ENCODE peak calls at places on chromosomes 16 and 17, in eight cellular contexts. One of them, this sample, is unnamed. For H3K36me3, the result is how much of the 10 kb centered on the place peaks cover.

GRCh38 chr16:12228607-12229499 is 252.3 kb downstream of the SNX29 start:
- DNase-seq in fibroblast of lung: peak
- DNase-seq in BJ: peak
- DNase-seq in left ventricle myocardium inferior: peak
- DNase-seq in CD8-positive, alpha-beta T cell: no peak
- DNase-seq in tibial artery: no peak
- DNase-seq in body of pancreas: peak
- DNase-seq in hepatocyte: peak
- DNase-seq in this sample: peak

GRCh38 chr17:78399028-78399692 is 20.7 kb downstream of the PGS1 start:
- DNase-seq in fibroblast of lung: no peak
- DNase-seq in BJ: no peak
- DNase-seq in left ventricle myocardium inferior: no peak
- DNase-seq in CD8-positive, alpha-beta T cell: no peak
- DNase-seq in tibial artery: no peak
- DNase-seq in body of pancreas: no peak
- DNase-seq in hepatocyte: no peak
- DNase-seq in this sample: no peak

GRCh38 chr17:42345396-42346078 is 42.7 kb downstream of the STAT3 start:
- DNase-seq in fibroblast of lung: no peak
- DNase-seq in BJ: no peak
- DNase-seq in left ventricle myocardium inferior: no peak
- DNase-seq in CD8-positive, alpha-beta T cell: no peak
- DNase-seq in tibial artery: peak
- DNase-seq in body of pancreas: peak
- DNase-seq in hepatocyte: no peak
- DNase-seq in this sample: no peak

GRCh38 chr17:28514571-28515002 is 8.4 kb downstream of the FOXN1 start:
- DNase-seq in fibroblast of lung: no peak
- DNase-seq in BJ: no peak
- DNase-seq in left ventricle myocardium inferior: no peak
- DNase-seq in CD8-positive, alpha-beta T cell: no peak
- DNase-seq in tibial artery: no peak
- DNase-seq in body of pancreas: no peak
- DNase-seq in hepatocyte: no peak
- DNase-seq in this sample: no peak

GRCh38 chr17:2736956-2737355 is 12.5 kb downstream of the CCDC92B start:
- DNase-seq in fibroblast of lung: no peak
- DNase-seq in BJ: no peak
- DNase-seq in left ventricle myocardium inferior: no peak
- DNase-seq in CD8-positive, alpha-beta T cell: no peak
- DNase-seq in tibial artery: no peak
- DNase-seq in body of pancreas: no peak
- DNase-seq in hepatocyte: no peak
- DNase-seq in this sample: no peak

GRCh38 chr17:32529604-32530003 is 42.8 kb downstream of the CDK5R1 start:
- DNase-seq in fibroblast of lung: no peak
- DNase-seq in BJ: no peak
- DNase-seq in left ventricle myocardium inferior: no peak
- DNase-seq in CD8-positive, alpha-beta T cell: no peak
- DNase-seq in tibial artery: no peak
- DNase-seq in body of pancreas: peak
- DNase-seq in hepatocyte: no peak
- DNase-seq in this sample: no peak

GRCh38 chr17:78664476-78665384 is 87.5 kb upstream of the DNAH17 start:
- DNase-seq in fibroblast of lung: no peak
- DNase-seq in BJ: no peak
- DNase-seq in left ventricle myocardium inferior: no peak
- DNase-seq in CD8-positive, alpha-beta T cell: no peak
- DNase-seq in tibial artery: no peak
- DNase-seq in body of pancreas: no peak
- DNase-seq in hepatocyte: peak
- DNase-seq in this sample: no peak

GRCh38 chr16:11325404-11326083 is 19.7 kb upstream of the RMI2 start:
- DNase-seq in fibroblast of lung: no peak
- DNase-seq in BJ: no peak
- DNase-seq in left ventricle myocardium inferior: no peak
- DNase-seq in CD8-positive, alpha-beta T cell: no peak
- DNase-seq in tibial artery: no peak
- DNase-seq in body of pancreas: no peak
- DNase-seq in hepatocyte: no peak
- DNase-seq in this sample: no peak

GRCh38 chr16:74169687-74170522 is 126.7 kb upstream of the PSMD7 start:
- DNase-seq in fibroblast of lung: no peak
- DNase-seq in BJ: no peak
- DNase-seq in left ventricle myocardium inferior: no peak
- DNase-seq in CD8-positive, alpha-beta T cell: no peak
- DNase-seq in tibial artery: no peak
- DNase-seq in body of pancreas: peak
- DNase-seq in hepatocyte: peak
- DNase-seq in this sample: no peak

GRCh38 chr17:12726131-12726530 is 60.4 kb downstream of the MYOCD start:
- DNase-seq in fibroblast of lung: no peak
- DNase-seq in BJ: no peak
- DNase-seq in left ventricle myocardium inferior: no peak
- DNase-seq in CD8-positive, alpha-beta T cell: no peak
- DNase-seq in tibial artery: no peak
- DNase-seq in body of pancreas: no peak
- DNase-seq in hepatocyte: no peak
- DNase-seq in this sample: peak

GRCh38 chr16:67278773-67279295 is 498 bp upstream of the PLEKHG4 start:
- DNase-seq in fibroblast of lung: no peak
- DNase-seq in BJ: no peak
- DNase-seq in left ventricle myocardium inferior: no peak
- DNase-seq in CD8-positive, alpha-beta T cell: peak
- DNase-seq in tibial artery: no peak
- DNase-seq in body of pancreas: peak
- DNase-seq in hepatocyte: no peak
- DNase-seq in this sample: peak

GRCh38 chr17:77378318-77379064 is 237.7 kb downstream of the SEC14L1 start:
- DNase-seq in fibroblast of lung: no peak
- DNase-seq in BJ: no peak
- DNase-seq in left ventricle myocardium inferior: no peak
- DNase-seq in CD8-positive, alpha-beta T cell: no peak
- DNase-seq in tibial artery: no peak
- DNase-seq in body of pancreas: no peak
- DNase-seq in hepatocyte: no peak
- DNase-seq in this sample: no peak

GRCh38 chr17:49549311-49549605 is 26.4 kb upstream of the NXPH3 start:
- DNase-seq in fibroblast of lung: no peak
- DNase-seq in BJ: no peak
- DNase-seq in left ventricle myocardium inferior: no peak
- DNase-seq in CD8-positive, alpha-beta T cell: no peak
- DNase-seq in tibial artery: no peak
- DNase-seq in body of pancreas: no peak
- DNase-seq in hepatocyte: no peak
- DNase-seq in this sample: no peak

GRCh38 chr17:81258292-81258691 is 19.2 kb downstream of the NDUFAF8 start:
- DNase-seq in fibroblast of lung: no peak
- DNase-seq in BJ: no peak
- DNase-seq in left ventricle myocardium inferior: no peak
- DNase-seq in CD8-positive, alpha-beta T cell: no peak
- DNase-seq in tibial artery: no peak
- DNase-seq in body of pancreas: no peak
- DNase-seq in hepatocyte: peak
- DNase-seq in this sample: no peak
- H3K36me3 ChIP-seq in fibroblast of lung: under half
- H3K36me3 ChIP-seq in BJ: under half
- H3K36me3 ChIP-seq in left ventricle myocardium inferior: half or more
- H3K36me3 ChIP-seq in CD8-positive, alpha-beta T cell: under half
- H3K36me3 ChIP-seq in tibial artery: half or more
- H3K36me3 ChIP-seq in body of pancreas: under half
- H3K36me3 ChIP-seq in hepatocyte: under half
- H3K36me3 ChIP-seq in this sample: under half

GRCh38 chr16:31183432-31184428 is 3.8 kb downstream of the FUS start:
- DNase-seq in fibroblast of lung: no peak
- DNase-seq in BJ: no peak
- DNase-seq in left ventricle myocardium inferior: no peak
- DNase-seq in CD8-positive, alpha-beta T cell: no peak
- DNase-seq in tibial artery: no peak
- DNase-seq in body of pancreas: no peak
- DNase-seq in hepatocyte: no peak
- DNase-seq in this sample: no peak

GRCh38 chr16:31184888-31185287 is 4.9 kb downstream of the FUS start:
- DNase-seq in fibroblast of lung: no peak
- DNase-seq in BJ: no peak
- DNase-seq in left ventricle myocardium inferior: no peak
- DNase-seq in CD8-positive, alpha-beta T cell: no peak
- DNase-seq in tibial artery: no peak
- DNase-seq in body of pancreas: no peak
- DNase-seq in hepatocyte: no peak
- DNase-seq in this sample: no peak

GRCh38 chr16:31186176-31186575 is 6.2 kb downstream of the FUS start:
- DNase-seq in fibroblast of lung: no peak
- DNase-seq in BJ: no peak
- DNase-seq in left ventricle myocardium inferior: no peak
- DNase-seq in CD8-positive, alpha-beta T cell: no peak
- DNase-seq in tibial artery: no peak
- DNase-seq in body of pancreas: no peak
- DNase-seq in hepatocyte: no peak
- DNase-seq in this sample: no peak

GRCh38 chr16:31186930-31187807 is 7.2 kb downstream of the FUS start:
- DNase-seq in fibroblast of lung: no peak
- DNase-seq in BJ: no peak
- DNase-seq in left ventricle myocardium inferior: no peak
- DNase-seq in CD8-positive, alpha-beta T cell: no peak
- DNase-seq in tibial artery: no peak
- DNase-seq in body of pancreas: no peak
- DNase-seq in hepatocyte: no peak
- DNase-seq in this sample: no peak

DNA sequence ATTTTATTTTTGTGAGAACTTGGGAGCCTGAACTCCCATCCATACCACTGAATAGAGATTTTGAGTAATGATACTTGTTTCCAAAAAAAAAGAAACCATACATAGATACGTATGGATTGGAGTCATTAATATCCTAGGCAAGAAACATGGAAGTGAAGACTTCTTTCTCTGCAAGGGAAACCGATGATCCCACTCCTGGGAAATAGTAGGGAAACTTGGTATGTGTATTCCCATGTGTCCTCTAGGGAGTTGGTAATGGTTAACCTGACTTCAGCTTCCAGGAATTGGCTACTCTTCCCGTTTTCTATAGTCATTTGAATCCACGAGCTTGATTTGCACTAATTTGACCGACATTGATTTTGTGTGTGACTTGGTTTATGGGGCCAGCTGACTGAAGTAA is 5.4 kb downstream of the FUS start:
- DNase-seq in fibroblast of lung: no peak
- DNase-seq in BJ: no peak
- DNase-seq in left ventricle myocardium inferior: no peak
- DNase-seq in CD8-positive, alpha-beta T cell: no peak
- DNase-seq in tibial artery: no peak
- DNase-seq in body of pancreas: no peak
- DNase-seq in hepatocyte: no peak
- DNase-seq in this sample: no peak
- H3K36me3 ChIP-seq in fibroblast of lung: half or more
- H3K36me3 ChIP-seq in BJ: under half
- H3K36me3 ChIP-seq in left ventricle myocardium inferior: half or more
- H3K36me3 ChIP-seq in CD8-positive, alpha-beta T cell: half or more
- H3K36me3 ChIP-seq in tibial artery: half or more
- H3K36me3 ChIP-seq in body of pancreas: half or more
- H3K36me3 ChIP-seq in hepatocyte: under half
- H3K36me3 ChIP-seq in this sample: under half

DNA sequence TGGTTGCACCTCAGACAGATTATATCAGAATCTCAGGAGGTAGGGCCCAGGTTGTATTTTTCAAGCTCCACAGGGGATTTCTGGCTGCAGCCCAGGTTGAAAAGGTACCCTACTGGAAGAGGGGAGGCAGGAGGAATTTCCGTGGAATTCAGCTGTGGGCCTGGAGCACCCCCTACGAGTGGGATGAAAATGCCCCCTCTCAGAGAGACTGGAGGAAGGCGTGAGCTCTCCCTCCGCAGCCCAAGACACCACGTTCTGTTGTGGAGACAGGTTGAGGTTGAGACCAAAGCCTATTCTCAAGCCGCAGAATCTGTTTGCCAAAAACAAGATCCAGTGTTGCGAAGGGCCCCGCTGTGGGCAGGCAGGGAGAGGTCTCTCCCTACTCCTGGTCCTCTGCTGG is 102.0 kb downstream of the CCDC182 start:
- DNase-seq in fibroblast of lung: no peak
- DNase-seq in BJ: no peak
- DNase-seq in left ventricle myocardium inferior: no peak
- DNase-seq in CD8-positive, alpha-beta T cell: no peak
- DNase-seq in tibial artery: no peak
- DNase-seq in body of pancreas: no peak
- DNase-seq in hepatocyte: no peak
- DNase-seq in this sample: no peak
- H3K36me3 ChIP-seq in fibroblast of lung: under half
- H3K36me3 ChIP-seq in BJ: under half
- H3K36me3 ChIP-seq in left ventricle myocardium inferior: under half
- H3K36me3 ChIP-seq in CD8-positive, alpha-beta T cell: under half
- H3K36me3 ChIP-seq in tibial artery: under half
- H3K36me3 ChIP-seq in body of pancreas: under half
- H3K36me3 ChIP-seq in hepatocyte: under half
- H3K36me3 ChIP-seq in this sample: under half

GRCh38 chr16:27512061-27512460 is 37.7 kb downstream of the GTF3C1 start:
- DNase-seq in fibroblast of lung: no peak
- DNase-seq in BJ: no peak
- DNase-seq in left ventricle myocardium inferior: no peak
- DNase-seq in CD8-positive, alpha-beta T cell: no peak
- DNase-seq in tibial artery: no peak
- DNase-seq in body of pancreas: no peak
- DNase-seq in hepatocyte: no peak
- DNase-seq in this sample: no peak

GRCh38 chr16:27511657-27512056 is 38.1 kb downstream of the GTF3C1 start:
- DNase-seq in fibroblast of lung: no peak
- DNase-seq in BJ: no peak
- DNase-seq in left ventricle myocardium inferior: peak
- DNase-seq in CD8-positive, alpha-beta T cell: no peak
- DNase-seq in tibial artery: no peak
- DNase-seq in body of pancreas: no peak
- DNase-seq in hepatocyte: no peak
- DNase-seq in this sample: no peak

GRCh38 chr16:27515874-27516353 is 33.8 kb downstream of the GTF3C1 start:
- DNase-seq in fibroblast of lung: no peak
- DNase-seq in BJ: no peak
- DNase-seq in left ventricle myocardium inferior: no peak
- DNase-seq in CD8-positive, alpha-beta T cell: no peak
- DNase-seq in tibial artery: no peak
- DNase-seq in body of pancreas: peak
- DNase-seq in hepatocyte: peak
- DNase-seq in this sample: peak

GRCh38 chr16:27516360-27516759 is 33.4 kb downstream of the GTF3C1 start:
- DNase-seq in fibroblast of lung: no peak
- DNase-seq in BJ: no peak
- DNase-seq in left ventricle myocardium inferior: no peak
- DNase-seq in CD8-positive, alpha-beta T cell: no peak
- DNase-seq in tibial artery: no peak
- DNase-seq in body of pancreas: no peak
- DNase-seq in hepatocyte: no peak
- DNase-seq in this sample: no peak

DNA sequence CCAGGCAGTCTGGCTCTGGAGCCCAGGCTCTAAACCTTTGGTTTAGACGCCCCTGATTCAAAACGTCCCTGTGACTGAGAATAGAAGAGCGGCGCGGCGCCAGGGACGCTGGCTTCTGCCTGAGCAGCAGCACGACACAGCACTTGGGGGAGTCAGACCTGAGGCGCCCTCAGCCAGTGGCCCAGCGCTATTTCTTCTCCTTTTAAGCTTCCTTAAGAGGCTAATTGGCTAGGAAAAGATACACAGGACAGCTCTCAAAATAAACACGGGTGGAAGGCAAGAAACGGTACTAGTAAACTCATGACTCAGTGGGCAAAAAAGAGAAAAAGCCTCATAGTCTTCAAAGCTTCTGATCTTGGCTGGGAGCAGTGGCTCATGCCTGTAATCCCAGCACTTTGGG is 34.9 kb downstream of the GTF3C1 start:
- DNase-seq in fibroblast of lung: no peak
- DNase-seq in BJ: no peak
- DNase-seq in left ventricle myocardium inferior: peak
- DNase-seq in CD8-positive, alpha-beta T cell: no peak
- DNase-seq in tibial artery: no peak
- DNase-seq in body of pancreas: no peak
- DNase-seq in hepatocyte: no peak
- DNase-seq in this sample: no peak
- H3K36me3 ChIP-seq in fibroblast of lung: under half
- H3K36me3 ChIP-seq in BJ: under half
- H3K36me3 ChIP-seq in left ventricle myocardium inferior: half or more
- H3K36me3 ChIP-seq in CD8-positive, alpha-beta T cell: under half
- H3K36me3 ChIP-seq in tibial artery: half or more
- H3K36me3 ChIP-seq in body of pancreas: under half
- H3K36me3 ChIP-seq in hepatocyte: under half
- H3K36me3 ChIP-seq in this sample: under half